ENCODE peak calls at places on chromosomes 5 and 9, in ten cellular contexts. R is AG08395; N is stimulated activated CD8-positive, alpha-beta memory T cell treated with anti-CD3 and anti-CD28 coated beads, Interleukin-15, amount 100 ng/mL, for 4 hours; C is A549; E is activated CD8-positive, alpha-beta memory T cell treated with anti-CD3 and anti-CD28 coated beads, Interleukin-2, amount 50 U/mL, for 4 hours; Y is T-helper 2 cell; K is HT1080; A is NCI-H1417; M is mesendoderm; B is GM12865. X is an unnamed sample.
A peak's percentile ranks its signal among the peaks of the same experiment; 100 is the strongest.

GRCh38 chr5:176409765-176410164 is 6.6 kb downstream of the CLTB start:
- DNase-seq in A (no peak), N (no peak), E (no peak), K (no peak), C (no peak), Y (no peak), B (no peak), R (no peak), M (no peak), X (no peak)

GRCh38 chr9:87068177-87068845 is 121.0 kb upstream of the GAS1 start:
- DNase-seq in Y (no peak), M (no peak), E (no peak), C (no peak), N (no peak), R (no peak), K (no peak), B (no peak), A (no peak), X (no peak)

GRCh38 chr9:4119778-4120554 is 179.9 kb downstream of the GLIS3 start:
- DNase-seq in E (no peak), K (no peak), B (no peak), A (no peak), R (no peak), N (no peak), C (no peak), M (no peak), Y (no peak), X (no peak)

GRCh38 chr5:113128082-113128481 is 151.5 kb downstream of the DCP2 start:
- DNase-seq in R (no peak), B (no peak), A (no peak), C (no peak), M (no peak), K (no peak), E (no peak), N (no peak), Y (no peak), X (no peak)

GRCh38 chr9:105157178-105157583 is 87.3 kb upstream of the SLC44A1 start:
- DNase-seq in A (peak; percentile 37), B (peak; percentile 59), K (peak; percentile 70), N (no peak), E (no peak), R (peak; percentile 82), Y (no peak), M (peak; percentile 70), C (peak; percentile 80), X (no peak)

GRCh38 chr5:68287976-68288755 is 72.6 kb downstream of the PIK3R1 start:
- DNase-seq in R (peak; percentile 38), B (peak; percentile 91), K (no peak), A (no peak), E (peak; percentile 34), N (peak; percentile 16), M (peak; percentile 87), C (peak; percentile 34), Y (peak; percentile 22), X (peak; percentile 32)

GRCh38 chr5:40240671-40241070 is 439.0 kb upstream of the PTGER4 start:
- DNase-seq in B (no peak), C (no peak), A (no peak), K (no peak), Y (no peak), R (no peak), N (no peak), M (no peak), E (no peak), X (no peak)

GRCh38 chr5:111070272-111071134 is 1.0 kb upstream of the TSLP start:
- DNase-seq in B (peak; percentile 50), N (no peak), C (no peak), R (peak; percentile 30), Y (no peak), E (peak; percentile 22), M (peak; percentile 82), A (no peak), K (no peak), X (peak; percentile 18)

GRCh38 chr5:135990518-135991240 is 35.9 kb upstream of the LECT2 start:
- DNase-seq in K (no peak), B (no peak), E (no peak), R (no peak), M (no peak), A (no peak), Y (no peak), N (no peak), C (no peak), X (no peak)

GRCh38 chr9:14031015-14031414 is 282.9 kb downstream of the NFIB start:
- DNase-seq in A (no peak), R (no peak), M (peak; percentile 76), N (no peak), K (no peak), Y (no peak), E (no peak), B (no peak), C (no peak), X (no peak)